ENCODE peak calls at places on chromosomes 13 and 19, in ten cellular contexts. V, B, O, U, M, T, F, H, R and A are unnamed samples.

GRCh38 chr19:30626567-30626966 is 254.4 kb downstream of the ZNF536 start:
- DNase-seq in T (no peak), M (no peak), H (no peak), U (no peak), R (no peak), V (no peak), O (no peak), B (no peak), F (no peak), A (no peak)

GRCh38 chr19:40691421-40692211 is 1.2 kb upstream of the NUMBL start:
- DNase-seq in T (peak; percentile 54), M (no peak), F (no peak), O (no peak), B (peak; percentile 28), V (no peak), U (no peak), H (no peak), R (no peak), A (no peak)

GRCh38 chr13:45951724-45952123 is 100.2 kb upstream of the SIAH3 start:
- DNase-seq in F (no peak), H (no peak), V (no peak), M (no peak), U (no peak), T (no peak), O (no peak), R (no peak), B (no peak), A (no peak)

GRCh38 chr19:49150106-49150943 is 4.9 kb downstream of the HRC start:
- DNase-seq in O (no peak), B (peak; percentile 80), V (peak; percentile 66), H (peak; percentile 29), M (peak; percentile 81), R (peak; percentile 90), F (peak; percentile 88), U (peak; percentile 64), T (peak; percentile 80), A (peak; percentile 75)

GRCh38 chr19:2170219-2170618 is 6.5 kb downstream of the DOT1L start:
- DNase-seq in M (no peak), H (no peak), O (no peak), R (no peak), T (no peak), F (no peak), B (no peak), U (no peak), V (peak; percentile 46), A (no peak)

GRCh38 chr13:114017028-114017630 is 43.3 kb upstream of the C13orf46 start:
- DNase-seq in B (no peak), T (no peak), U (no peak), R (no peak), H (no peak), V (no peak), O (no peak), F (peak; percentile 25), M (no peak), A (no peak)

GRCh38 chr19:18239303-18239702 is 13.1 kb upstream of the PDE4C start:
- DNase-seq in U (no peak), T (no peak), V (no peak), F (no peak), O (no peak), B (no peak), M (no peak), H (no peak), R (no peak), A (no peak)

GRCh38 chr13:28621439-28621838 is 37.5 kb upstream of the POMP start:
- DNase-seq in H (no peak), B (no peak), R (no peak), M (peak; percentile 74), O (no peak), F (no peak), V (no peak), U (no peak), T (no peak), A (no peak)

GRCh38 chr19:23351806-23352205 is 43.5 kb downstream of the ZNF91 start:
- DNase-seq in U (no peak), B (no peak), H (no peak), V (no peak), F (no peak), O (no peak), M (no peak), T (no peak), R (no peak), A (no peak)